ENCODE peak calls at places on chromosomes 3 and 15, in eight cellular contexts. One of them, this sample, is unnamed.

GRCh38 chr15:98268163-98268562 is 307.7 kb downstream of the ARRDC4 start:
- DNase-seq in cortex of kidney: no peak
- DNase-seq in substantia nigra: no peak
- DNase-seq in activated gamma-delta T cell treated with Interleukin-2 at 50 U/mL for 16 hours: no peak
- DNase-seq in aorta: no peak
- DNase-seq in epithelial cell of proximal tubule: no peak
- DNase-seq in neural crest cell: no peak
- DNase-seq in activated CD4-positive, alpha-beta T cell treated with anti-CD3 and anti-CD28 coated beads, Interleukin-2, amount 50 U/mL, for 4 hours: no peak
- DNase-seq in this sample: no peak

GRCh38 chr3:119418091-119418512 is 45.3 kb downstream of the TMEM39A start:
- DNase-seq in substantia nigra: no peak
- DNase-seq in cortex of kidney: no peak
- DNase-seq in activated gamma-delta T cell treated with Interleukin-2 at 50 U/mL for 16 hours: no peak
- DNase-seq in neural crest cell: no peak
- DNase-seq in aorta: no peak
- DNase-seq in epithelial cell of proximal tubule: no peak
- DNase-seq in activated CD4-positive, alpha-beta T cell treated with anti-CD3 and anti-CD28 coated beads, Interleukin-2, amount 50 U/mL, for 4 hours: no peak
- DNase-seq in this sample: no peak

GRCh38 chr3:133926736-133927542 is 31.3 kb upstream of the RAB6B start:
- DNase-seq in epithelial cell of proximal tubule: no peak
- DNase-seq in cortex of kidney: no peak
- DNase-seq in substantia nigra: no peak
- DNase-seq in neural crest cell: peak
- DNase-seq in aorta: no peak
- DNase-seq in activated CD4-positive, alpha-beta T cell treated with anti-CD3 and anti-CD28 coated beads, Interleukin-2, amount 50 U/mL, for 4 hours: no peak
- DNase-seq in activated gamma-delta T cell treated with Interleukin-2 at 50 U/mL for 16 hours: no peak
- DNase-seq in this sample: no peak

GRCh38 chr3:173745952-173746682 is 348.6 kb downstream of the NLGN1 start:
- DNase-seq in aorta: no peak
- DNase-seq in activated gamma-delta T cell treated with Interleukin-2 at 50 U/mL for 16 hours: no peak
- DNase-seq in cortex of kidney: no peak
- DNase-seq in epithelial cell of proximal tubule: no peak
- DNase-seq in substantia nigra: no peak
- DNase-seq in activated CD4-positive, alpha-beta T cell treated with anti-CD3 and anti-CD28 coated beads, Interleukin-2, amount 50 U/mL, for 4 hours: no peak
- DNase-seq in neural crest cell: no peak
- DNase-seq in this sample: no peak

GRCh38 chr3:157102098-157102497 is 57.8 kb downstream of the CCNL1 start:
- DNase-seq in substantia nigra: no peak
- DNase-seq in neural crest cell: no peak
- DNase-seq in epithelial cell of proximal tubule: no peak
- DNase-seq in activated CD4-positive, alpha-beta T cell treated with anti-CD3 and anti-CD28 coated beads, Interleukin-2, amount 50 U/mL, for 4 hours: no peak
- DNase-seq in activated gamma-delta T cell treated with Interleukin-2 at 50 U/mL for 16 hours: no peak
- DNase-seq in cortex of kidney: no peak
- DNase-seq in aorta: no peak
- DNase-seq in this sample: no peak

GRCh38 chr15:96330450-96331140 is at the start of gene NR2F2:
- DNase-seq in aorta: peak
- DNase-seq in substantia nigra: peak
- DNase-seq in activated gamma-delta T cell treated with Interleukin-2 at 50 U/mL for 16 hours: peak
- DNase-seq in activated CD4-positive, alpha-beta T cell treated with anti-CD3 and anti-CD28 coated beads, Interleukin-2, amount 50 U/mL, for 4 hours: no peak
- DNase-seq in epithelial cell of proximal tubule: peak
- DNase-seq in neural crest cell: peak
- DNase-seq in cortex of kidney: no peak
- DNase-seq in this sample: no peak

GRCh38 chr3:24177201-24177600 is 232.1 kb downstream of the NR1D2 start:
- DNase-seq in aorta: no peak
- DNase-seq in activated gamma-delta T cell treated with Interleukin-2 at 50 U/mL for 16 hours: no peak
- DNase-seq in epithelial cell of proximal tubule: no peak
- DNase-seq in neural crest cell: no peak
- DNase-seq in cortex of kidney: no peak
- DNase-seq in activated CD4-positive, alpha-beta T cell treated with anti-CD3 and anti-CD28 coated beads, Interleukin-2, amount 50 U/mL, for 4 hours: no peak
- DNase-seq in substantia nigra: no peak
- DNase-seq in this sample: no peak

GRCh38 chr15:23424111-23424904 is 22.7 kb downstream of the GOLGA6L2 start:
- DNase-seq in cortex of kidney: no peak
- DNase-seq in neural crest cell: no peak
- DNase-seq in substantia nigra: no peak
- DNase-seq in activated CD4-positive, alpha-beta T cell treated with anti-CD3 and anti-CD28 coated beads, Interleukin-2, amount 50 U/mL, for 4 hours: no peak
- DNase-seq in epithelial cell of proximal tubule: no peak
- DNase-seq in aorta: no peak
- DNase-seq in activated gamma-delta T cell treated with Interleukin-2 at 50 U/mL for 16 hours: no peak
- DNase-seq in this sample: no peak

GRCh38 chr3:144516029-144516428 is 544.4 kb downstream of the DIPK2A start:
- DNase-seq in substantia nigra: no peak
- DNase-seq in epithelial cell of proximal tubule: no peak
- DNase-seq in activated gamma-delta T cell treated with Interleukin-2 at 50 U/mL for 16 hours: no peak
- DNase-seq in cortex of kidney: no peak
- DNase-seq in aorta: no peak
- DNase-seq in activated CD4-positive, alpha-beta T cell treated with anti-CD3 and anti-CD28 coated beads, Interleukin-2, amount 50 U/mL, for 4 hours: no peak
- DNase-seq in neural crest cell: no peak
- DNase-seq in this sample: no peak

GRCh38 chr15:64524778-64525177 is 64.4 kb downstream of the ZNF609 start:
- DNase-seq in substantia nigra: no peak
- DNase-seq in aorta: no peak
- DNase-seq in activated gamma-delta T cell treated with Interleukin-2 at 50 U/mL for 16 hours: no peak
- DNase-seq in activated CD4-positive, alpha-beta T cell treated with anti-CD3 and anti-CD28 coated beads, Interleukin-2, amount 50 U/mL, for 4 hours: no peak
- DNase-seq in cortex of kidney: no peak
- DNase-seq in neural crest cell: no peak
- DNase-seq in epithelial cell of proximal tubule: no peak
- DNase-seq in this sample: no peak

GRCh38 chr15:92810418-92811138 is 89.5 kb upstream of the CHD2 start:
- DNase-seq in substantia nigra: no peak
- DNase-seq in neural crest cell: peak
- DNase-seq in aorta: peak
- DNase-seq in activated gamma-delta T cell treated with Interleukin-2 at 50 U/mL for 16 hours: no peak
- DNase-seq in epithelial cell of proximal tubule: no peak
- DNase-seq in activated CD4-positive, alpha-beta T cell treated with anti-CD3 and anti-CD28 coated beads, Interleukin-2, amount 50 U/mL, for 4 hours: peak
- DNase-seq in cortex of kidney: no peak
- DNase-seq in this sample: no peak

GRCh38 chr3:44042772-44043171 is 198.9 kb upstream of the TOPAZ1 start:
- DNase-seq in activated gamma-delta T cell treated with Interleukin-2 at 50 U/mL for 16 hours: no peak
- DNase-seq in substantia nigra: no peak
- DNase-seq in neural crest cell: no peak
- DNase-seq in cortex of kidney: no peak
- DNase-seq in aorta: no peak
- DNase-seq in activated CD4-positive, alpha-beta T cell treated with anti-CD3 and anti-CD28 coated beads, Interleukin-2, amount 50 U/mL, for 4 hours: no peak
- DNase-seq in epithelial cell of proximal tubule: no peak
- DNase-seq in this sample: no peak

GRCh38 chr3:4751057-4752051 is 227.9 kb upstream of the BHLHE40 start:
- DNase-seq in substantia nigra: no peak
- DNase-seq in activated gamma-delta T cell treated with Interleukin-2 at 50 U/mL for 16 hours: no peak
- DNase-seq in neural crest cell: no peak
- DNase-seq in aorta: no peak
- DNase-seq in cortex of kidney: no peak
- DNase-seq in epithelial cell of proximal tubule: peak
- DNase-seq in activated CD4-positive, alpha-beta T cell treated with anti-CD3 and anti-CD28 coated beads, Interleukin-2, amount 50 U/mL, for 4 hours: no peak
- DNase-seq in this sample: peak

GRCh38 chr3:187062526-187063177 is 76.6 kb downstream of the RPL39L start:
- DNase-seq in substantia nigra: no peak
- DNase-seq in cortex of kidney: no peak
- DNase-seq in activated gamma-delta T cell treated with Interleukin-2 at 50 U/mL for 16 hours: no peak
- DNase-seq in epithelial cell of proximal tubule: peak
- DNase-seq in neural crest cell: no peak
- DNase-seq in activated CD4-positive, alpha-beta T cell treated with anti-CD3 and anti-CD28 coated beads, Interleukin-2, amount 50 U/mL, for 4 hours: no peak
- DNase-seq in aorta: no peak
- DNase-seq in this sample: no peak

GRCh38 chr15:75349851-75350588 is 3.2 kb downstream of the NEIL1 start:
- DNase-seq in activated gamma-delta T cell treated with Interleukin-2 at 50 U/mL for 16 hours: peak
- DNase-seq in epithelial cell of proximal tubule: no peak
- DNase-seq in substantia nigra: no peak
- DNase-seq in activated CD4-positive, alpha-beta T cell treated with anti-CD3 and anti-CD28 coated beads, Interleukin-2, amount 50 U/mL, for 4 hours: peak
- DNase-seq in cortex of kidney: no peak
- DNase-seq in neural crest cell: no peak
- DNase-seq in aorta: peak
- DNase-seq in this sample: peak

GRCh38 chr3:113838631-113839209 is at the start of gene GRAMD1C:
- DNase-seq in activated gamma-delta T cell treated with Interleukin-2 at 50 U/mL for 16 hours: peak
- DNase-seq in epithelial cell of proximal tubule: no peak
- DNase-seq in substantia nigra: peak
- DNase-seq in neural crest cell: peak
- DNase-seq in cortex of kidney: no peak
- DNase-seq in aorta: peak
- DNase-seq in activated CD4-positive, alpha-beta T cell treated with anti-CD3 and anti-CD28 coated beads, Interleukin-2, amount 50 U/mL, for 4 hours: peak
- DNase-seq in this sample: peak

GRCh38 chr15:53837263-53837662 is 77.8 kb upstream of the WDR72 start:
- DNase-seq in cortex of kidney: no peak
- DNase-seq in activated gamma-delta T cell treated with Interleukin-2 at 50 U/mL for 16 hours: no peak
- DNase-seq in epithelial cell of proximal tubule: no peak
- DNase-seq in activated CD4-positive, alpha-beta T cell treated with anti-CD3 and anti-CD28 coated beads, Interleukin-2, amount 50 U/mL, for 4 hours: no peak
- DNase-seq in aorta: no peak
- DNase-seq in neural crest cell: no peak
- DNase-seq in substantia nigra: no peak
- DNase-seq in this sample: no peak

GRCh38 chr15:78035861-78036476 is 41.5 kb downstream of the TBC1D2B start:
- DNase-seq in activated gamma-delta T cell treated with Interleukin-2 at 50 U/mL for 16 hours: no peak
- DNase-seq in epithelial cell of proximal tubule: no peak
- DNase-seq in cortex of kidney: no peak
- DNase-seq in aorta: no peak
- DNase-seq in neural crest cell: no peak
- DNase-seq in substantia nigra: no peak
- DNase-seq in activated CD4-positive, alpha-beta T cell treated with anti-CD3 and anti-CD28 coated beads, Interleukin-2, amount 50 U/mL, for 4 hours: no peak
- DNase-seq in this sample: no peak

GRCh38 chr3:146503459-146504202 is 34.3 kb upstream of the PLSCR2 start:
- DNase-seq in neural crest cell: no peak
- DNase-seq in aorta: peak
- DNase-seq in epithelial cell of proximal tubule: peak
- DNase-seq in substantia nigra: no peak
- DNase-seq in cortex of kidney: no peak
- DNase-seq in activated gamma-delta T cell treated with Interleukin-2 at 50 U/mL for 16 hours: no peak
- DNase-seq in activated CD4-positive, alpha-beta T cell treated with anti-CD3 and anti-CD28 coated beads, Interleukin-2, amount 50 U/mL, for 4 hours: no peak
- DNase-seq in this sample: no peak

GRCh38 chr15:54131410-54131809 is 153.2 kb downstream of the UNC13C start:
- DNase-seq in substantia nigra: no peak
- DNase-seq in activated gamma-delta T cell treated with Interleukin-2 at 50 U/mL for 16 hours: no peak
- DNase-seq in neural crest cell: no peak
- DNase-seq in aorta: no peak
- DNase-seq in activated CD4-positive, alpha-beta T cell treated with anti-CD3 and anti-CD28 coated beads, Interleukin-2, amount 50 U/mL, for 4 hours: no peak
- DNase-seq in epithelial cell of proximal tubule: no peak
- DNase-seq in cortex of kidney: no peak
- DNase-seq in this sample: no peak

GRCh38 chr15:74191798-74192197 is 10.8 kb downstream of the STRA6 start:
- DNase-seq in activated gamma-delta T cell treated with Interleukin-2 at 50 U/mL for 16 hours: no peak
- DNase-seq in activated CD4-positive, alpha-beta T cell treated with anti-CD3 and anti-CD28 coated beads, Interleukin-2, amount 50 U/mL, for 4 hours: no peak
- DNase-seq in substantia nigra: no peak
- DNase-seq in neural crest cell: no peak
- DNase-seq in epithelial cell of proximal tubule: no peak
- DNase-seq in aorta: no peak
- DNase-seq in cortex of kidney: no peak
- DNase-seq in this sample: no peak

GRCh38 chr3:118089563-118089962 is 945.1 kb downstream of the IGSF11 start:
- DNase-seq in activated CD4-positive, alpha-beta T cell treated with anti-CD3 and anti-CD28 coated beads, Interleukin-2, amount 50 U/mL, for 4 hours: no peak
- DNase-seq in substantia nigra: no peak
- DNase-seq in activated gamma-delta T cell treated with Interleukin-2 at 50 U/mL for 16 hours: no peak
- DNase-seq in epithelial cell of proximal tubule: no peak
- DNase-seq in neural crest cell: no peak
- DNase-seq in aorta: no peak
- DNase-seq in cortex of kidney: no peak
- DNase-seq in this sample: no peak

GRCh38 chr3:28018925-28019718 is 222.3 kb upstream of the CMC1 start:
- DNase-seq in activated gamma-delta T cell treated with Interleukin-2 at 50 U/mL for 16 hours: no peak
- DNase-seq in aorta: no peak
- DNase-seq in substantia nigra: no peak
- DNase-seq in cortex of kidney: no peak
- DNase-seq in activated CD4-positive, alpha-beta T cell treated with anti-CD3 and anti-CD28 coated beads, Interleukin-2, amount 50 U/mL, for 4 hours: no peak
- DNase-seq in neural crest cell: no peak
- DNase-seq in epithelial cell of proximal tubule: no peak
- DNase-seq in this sample: no peak

GRCh38 chr3:12957334-12957733 is 115.9 kb downstream of the IQSEC1 start:
- DNase-seq in substantia nigra: no peak
- DNase-seq in cortex of kidney: no peak
- DNase-seq in activated CD4-positive, alpha-beta T cell treated with anti-CD3 and anti-CD28 coated beads, Interleukin-2, amount 50 U/mL, for 4 hours: no peak
- DNase-seq in activated gamma-delta T cell treated with Interleukin-2 at 50 U/mL for 16 hours: no peak
- DNase-seq in epithelial cell of proximal tubule: no peak
- DNase-seq in aorta: peak
- DNase-seq in neural crest cell: no peak
- DNase-seq in this sample: no peak

GRCh38 chr3:196650740-196651311 is 11.3 kb downstream of the NRROS start:
- DNase-seq in neural crest cell: no peak
- DNase-seq in aorta: peak
- DNase-seq in activated gamma-delta T cell treated with Interleukin-2 at 50 U/mL for 16 hours: no peak
- DNase-seq in substantia nigra: no peak
- DNase-seq in activated CD4-positive, alpha-beta T cell treated with anti-CD3 and anti-CD28 coated beads, Interleukin-2, amount 50 U/mL, for 4 hours: no peak
- DNase-seq in cortex of kidney: no peak
- DNase-seq in epithelial cell of proximal tubule: peak
- DNase-seq in this sample: no peak

GRCh38 chr3:97510795-97511194 is 253.8 kb upstream of the ARL6 start:
- DNase-seq in aorta: no peak
- DNase-seq in neural crest cell: no peak
- DNase-seq in substantia nigra: no peak
- DNase-seq in cortex of kidney: no peak
- DNase-seq in activated CD4-positive, alpha-beta T cell treated with anti-CD3 and anti-CD28 coated beads, Interleukin-2, amount 50 U/mL, for 4 hours: no peak
- DNase-seq in activated gamma-delta T cell treated with Interleukin-2 at 50 U/mL for 16 hours: no peak
- DNase-seq in epithelial cell of proximal tubule: no peak
- DNase-seq in this sample: no peak

GRCh38 chr3:16066975-16067374 is 107.5 kb upstream of the GALNT15 start:
- DNase-seq in epithelial cell of proximal tubule: no peak
- DNase-seq in activated gamma-delta T cell treated with Interleukin-2 at 50 U/mL for 16 hours: no peak
- DNase-seq in cortex of kidney: no peak
- DNase-seq in activated CD4-positive, alpha-beta T cell treated with anti-CD3 and anti-CD28 coated beads, Interleukin-2, amount 50 U/mL, for 4 hours: no peak
- DNase-seq in aorta: no peak
- DNase-seq in substantia nigra: no peak
- DNase-seq in neural crest cell: no peak
- DNase-seq in this sample: no peak

GRCh38 chr15:101122806-101123205 is 129.0 kb downstream of the CHSY1 start:
- DNase-seq in epithelial cell of proximal tubule: no peak
- DNase-seq in activated CD4-positive, alpha-beta T cell treated with anti-CD3 and anti-CD28 coated beads, Interleukin-2, amount 50 U/mL, for 4 hours: no peak
- DNase-seq in substantia nigra: no peak
- DNase-seq in activated gamma-delta T cell treated with Interleukin-2 at 50 U/mL for 16 hours: no peak
- DNase-seq in aorta: no peak
- DNase-seq in neural crest cell: no peak
- DNase-seq in cortex of kidney: no peak
- DNase-seq in this sample: no peak

GRCh38 chr3:149145926-149146325 is 16.5 kb downstream of the HPS3 start:
- DNase-seq in activated gamma-delta T cell treated with Interleukin-2 at 50 U/mL for 16 hours: no peak
- DNase-seq in epithelial cell of proximal tubule: no peak
- DNase-seq in aorta: no peak
- DNase-seq in substantia nigra: no peak
- DNase-seq in neural crest cell: no peak
- DNase-seq in cortex of kidney: no peak
- DNase-seq in activated CD4-positive, alpha-beta T cell treated with anti-CD3 and anti-CD28 coated beads, Interleukin-2, amount 50 U/mL, for 4 hours: no peak
- DNase-seq in this sample: no peak

GRCh38 chr3:105611304-105612192 is 244.8 kb downstream of the ALCAM start:
- DNase-seq in activated CD4-positive, alpha-beta T cell treated with anti-CD3 and anti-CD28 coated beads, Interleukin-2, amount 50 U/mL, for 4 hours: no peak
- DNase-seq in epithelial cell of proximal tubule: no peak
- DNase-seq in substantia nigra: no peak
- DNase-seq in cortex of kidney: no peak
- DNase-seq in aorta: no peak
- DNase-seq in neural crest cell: no peak
- DNase-seq in activated gamma-delta T cell treated with Interleukin-2 at 50 U/mL for 16 hours: no peak
- DNase-seq in this sample: no peak

GRCh38 chr3:105647047-105647446 is 221.8 kb downstream of the CBLB start:
- DNase-seq in neural crest cell: no peak
- DNase-seq in cortex of kidney: no peak
- DNase-seq in aorta: peak
- DNase-seq in substantia nigra: no peak
- DNase-seq in activated CD4-positive, alpha-beta T cell treated with anti-CD3 and anti-CD28 coated beads, Interleukin-2, amount 50 U/mL, for 4 hours: no peak
- DNase-seq in activated gamma-delta T cell treated with Interleukin-2 at 50 U/mL for 16 hours: no peak
- DNase-seq in epithelial cell of proximal tubule: peak
- DNase-seq in this sample: no peak

GRCh38 chr3:122299872-122300460 is 25.1 kb upstream of the CSTA start:
- DNase-seq in epithelial cell of proximal tubule: no peak
- DNase-seq in aorta: no peak
- DNase-seq in activated gamma-delta T cell treated with Interleukin-2 at 50 U/mL for 16 hours: peak
- DNase-seq in cortex of kidney: no peak
- DNase-seq in substantia nigra: no peak
- DNase-seq in activated CD4-positive, alpha-beta T cell treated with anti-CD3 and anti-CD28 coated beads, Interleukin-2, amount 50 U/mL, for 4 hours: peak
- DNase-seq in neural crest cell: peak
- DNase-seq in this sample: no peak

This sample was measured in T-helper 22 cell.